ENCODE peak calls at places on chromosome 4, in ten cellular contexts. O is activated T-helper 1 cell treated with Interleukin-2 at 50 U/mL for 16 hours; X is posterior cingulate gyrus; F is stimulated activated CD4-positive, alpha-beta T cell treated with anti-CD3 and anti-CD28 coated beads, Interleukin-4, amount 100 ng/mL, for 48 hours; U is AG20443; R is fibroblast of the conjunctiva; W is CD4-positive, CD25-positive, alpha-beta regulatory T cell; T is globus pallidus; K is non-pigmented ciliary epithelial cell; I is tibial artery. B is an unnamed sample.

GRCh38 chr4:178953447-178954120 is 1511.3 kb upstream of the AGA start:
- DNase-seq in I (no peak), K (no peak), R (no peak), T (no peak), U (no peak), X (no peak), F (no peak), W (no peak), O (no peak), B (no peak)

GRCh38 chr4:163228648-163229047 is 62.0 kb upstream of the NAF1 start:
- DNase-seq in R (no peak), U (no peak), X (no peak), W (no peak), I (no peak), F (no peak), K (no peak), O (no peak), T (no peak), B (no peak)

GRCh38 chr4:163939597-163939996 is 445.1 kb downstream of the TMA16 start:
- DNase-seq in I (no peak), F (no peak), X (no peak), R (no peak), W (no peak), T (no peak), O (no peak), U (no peak), K (no peak), B (no peak)

GRCh38 chr4:37223732-37224131 is 20.8 kb upstream of the NWD2 start:
- DNase-seq in T (no peak), R (no peak), O (no peak), X (no peak), K (no peak), I (no peak), W (no peak), U (no peak), F (no peak), B (no peak)

GRCh38 chr4:84870398-84871163 is 95.9 kb downstream of the WDFY3 start:
- DNase-seq in W (no peak), I (no peak), O (no peak), T (no peak), R (peak), F (no peak), X (no peak), U (peak), K (peak), B (no peak)

GRCh38 chr4:52051615-52052474 is 741 bp downstream of the SPATA18 start:
- DNase-seq in O (no peak), T (peak), F (no peak), R (peak), K (peak), U (peak), W (no peak), X (peak), I (peak), B (peak)

GRCh38 chr4:141077611-141078225 is 55.6 kb downstream of the RNF150 start:
- DNase-seq in F (no peak), K (no peak), T (no peak), W (no peak), I (no peak), U (no peak), X (no peak), R (no peak), O (no peak), B (no peak)

GRCh38 chr4:24973471-24974251 is 57.1 kb downstream of the LGI2 start:
- DNase-seq in O (no peak), K (no peak), I (peak), U (peak), R (peak), X (no peak), W (no peak), F (no peak), T (peak), B (no peak)

GRCh38 chr4:4225915-4226605 is 669 bp downstream of the OTOP1 start:
- DNase-seq in K (no peak), W (no peak), U (peak), I (no peak), T (no peak), X (no peak), R (no peak), O (no peak), F (no peak), B (no peak)